ENCODE peak calls at places on chromosome 17, in six cellular contexts. Z is coronary artery; P is RWPE1; H is CD4-positive, CD25-positive, alpha-beta regulatory T cell; U is body of pancreas; G is Peyer's patch. O is an unnamed sample.

GRCh38 chr17:5282639-5283217 is 644 bp downstream of the RABEP1 start:
- DNase-seq in Z (no peak), P (no peak), H (no peak), U (peak; percentile 17), G (no peak), O (no peak)

GRCh38 chr17:70691150-70691549 is 521.8 kb downstream of the KCNJ2 start:
- DNase-seq in Z (no peak), P (no peak), H (no peak), U (no peak), G (no peak), O (no peak)

GRCh38 chr17:8472663-8473062 is 37.0 kb downstream of the NDEL1 start:
- DNase-seq in Z (no peak), P (no peak), H (no peak), U (no peak), G (no peak), O (no peak)

GRCh38 chr17:50537721-50538548 is 5.4 kb downstream of the EPN3 start:
- DNase-seq in Z (no peak), P (no peak), H (no peak), U (no peak), G (no peak), O (no peak)

GRCh38 chr17:53313746-53314145 is 509.0 kb upstream of the KIF2B start:
- DNase-seq in Z (no peak), P (peak; percentile 5), H (no peak), U (no peak), G (no peak), O (no peak)

GRCh38 chr17:80861892-80862291 is 129.7 kb upstream of the CHMP6 start:
- DNase-seq in Z (no peak), P (peak; percentile 91), H (no peak), U (no peak), G (peak; percentile 34), O (no peak)

GRCh38 chr17:73533801-73534574 is 110.3 kb downstream of the SDK2 start:
- DNase-seq in Z (no peak), P (no peak), H (no peak), U (no peak), G (no peak), O (no peak)

GRCh38 chr17:57481901-57482300 is 225.6 kb downstream of the MSI2 start:
- DNase-seq in Z (no peak), P (no peak), H (no peak), U (no peak), G (no peak), O (no peak)

GRCh38 chr17:2749784-2750181 is 331 bp upstream of the CCDC92B start:
- DNase-seq in Z (no peak), P (peak; percentile 87), H (peak; percentile 42), U (peak; percentile 72), G (peak; percentile 84), O (peak; percentile 57)

GRCh38 chr17:4998027-4998665 is 396 bp downstream of the KIF1C start:
- DNase-seq in Z (peak; percentile 79), P (no peak), H (no peak), U (peak; percentile 59), G (no peak), O (no peak)

DNA sequence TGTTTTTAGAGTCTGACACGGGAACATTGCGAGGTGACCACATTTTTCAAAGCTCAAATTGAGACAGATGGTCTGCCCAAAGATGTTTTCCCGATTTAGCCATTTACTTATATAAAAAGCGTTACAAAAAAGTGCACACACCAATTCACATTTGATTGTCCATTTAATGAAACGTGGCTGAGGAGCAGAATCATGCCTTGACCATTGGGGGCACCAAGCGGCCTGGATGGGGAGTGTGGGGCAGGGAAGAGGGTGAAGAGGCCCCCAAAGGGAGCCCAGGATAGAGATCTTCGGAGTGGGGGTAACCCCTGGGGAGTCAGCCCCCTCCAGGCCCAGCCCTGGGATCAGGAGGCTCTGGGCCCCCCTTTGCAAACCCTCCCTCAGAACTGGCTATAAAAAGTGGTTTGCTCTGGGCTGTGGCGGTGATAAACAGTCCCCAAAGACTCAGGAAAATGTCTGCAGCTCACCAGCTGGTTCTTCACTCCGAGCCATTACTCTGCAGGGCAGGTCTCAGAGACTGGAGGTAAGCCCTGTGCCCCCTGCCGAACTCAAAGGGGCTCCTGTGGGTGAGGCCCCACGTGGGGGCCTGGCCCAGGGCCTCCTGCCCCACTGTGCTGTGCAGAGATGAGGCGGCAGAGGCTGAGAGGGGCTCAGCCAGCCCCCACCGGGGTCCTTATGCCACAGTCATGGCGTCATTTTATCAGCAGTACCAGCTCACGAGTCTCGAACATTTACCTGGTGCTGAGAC is 105.9 kb upstream of the SEC14L1 start:
- DNase-seq in Z (no peak), P (no peak), H (no peak), U (no peak), G (no peak), O (no peak)
- H3K27ac ChIP-seq in Z (no peak overlapping the region), P (no peak overlapping the region), H (no peak overlapping the region), U (no peak overlapping the region), G (no peak overlapping the region), O (no peak overlapping the region)

GRCh38 chr17:78133971-78134898 is 3.7 kb downstream of the TMC8 start:
- DNase-seq in Z (no peak), P (no peak), H (peak; percentile 73), U (peak; percentile 66), G (peak; percentile 80), O (no peak)

GRCh38 chr17:78132086-78132676 is 1.6 kb downstream of the TMC8 start:
- DNase-seq in Z (no peak), P (no peak), H (peak; percentile 66), U (peak; percentile 51), G (no peak), O (no peak)

GRCh38 chr17:78132767-78133178 is 2.2 kb downstream of the TMC8 start:
- DNase-seq in Z (no peak), P (no peak), H (no peak), U (peak; percentile 8), G (no peak), O (no peak)

GRCh38 chr17:78134899-78135385 is 4.4 kb downstream of the TMC8 start:
- DNase-seq in Z (no peak), P (no peak), H (no peak), U (no peak), G (no peak), O (no peak)

DNA sequence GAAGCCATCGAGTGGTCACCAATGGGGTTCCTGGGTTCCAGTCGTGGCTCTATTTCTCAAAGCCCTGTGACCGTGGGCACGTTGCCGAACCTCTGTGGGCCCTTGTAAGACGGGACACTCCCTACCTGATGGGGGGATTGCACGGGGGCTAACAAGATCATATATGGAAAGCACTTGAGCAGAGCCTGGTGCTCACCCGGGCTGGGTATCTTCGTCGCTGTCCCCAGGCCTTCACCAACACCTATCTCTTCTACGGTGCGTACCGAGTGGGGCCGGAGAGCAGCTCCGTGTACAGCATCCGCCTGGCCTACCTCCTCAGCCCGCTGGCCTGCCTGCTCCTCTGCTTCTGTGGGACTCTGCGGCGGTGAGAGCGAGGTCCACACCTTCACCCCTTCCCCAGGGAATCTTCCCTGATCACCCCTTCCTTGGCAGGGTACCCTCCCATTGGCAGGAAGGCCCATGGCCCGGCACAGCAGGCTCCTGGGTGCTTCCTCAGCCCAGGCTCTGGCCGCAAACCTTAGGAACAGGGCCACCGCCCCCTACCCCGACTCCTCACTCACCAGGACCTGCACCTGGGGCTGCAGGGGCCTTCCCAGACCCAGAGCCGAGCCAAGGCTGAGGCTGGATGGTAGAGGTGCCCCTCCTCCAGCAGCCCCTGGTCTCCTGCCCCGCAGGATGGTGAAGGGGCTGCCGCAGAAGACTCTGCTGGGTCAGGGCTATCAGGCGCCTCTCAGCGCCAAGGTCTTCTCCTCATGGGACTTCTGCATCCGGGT is 2.8 kb downstream of the TMC8 start:
- DNase-seq in Z (no peak), P (no peak), H (no peak), U (no peak), G (no peak), O (no peak)
- H3K27ac ChIP-seq in Z (no peak overlapping the region), P (peak overlapping the region; percentile 44), H (peak overlapping the region; percentile 92), U (no peak overlapping the region), G (no peak overlapping the region), O (no peak overlapping the region)

GRCh38 chr17:45081046-45081703 is 20.1 kb downstream of the NMT1 start:
- DNase-seq in Z (no peak), P (no peak), H (no peak), U (no peak), G (no peak), O (no peak)
- H3K27ac ChIP-seq in Z (no peak overlapping the region), P (peak overlapping the region; percentile 23), H (no peak overlapping the region), U (no peak overlapping the region), G (no peak overlapping the region), O (peak overlapping the region; percentile 77)

GRCh38 chr17:38741853-38742421 is 6.2 kb downstream of the PCGF2 start:
- DNase-seq in Z (no peak), P (no peak), H (no peak), U (peak; percentile 95), G (peak; percentile 84), O (no peak)

GRCh38 chr17:38740016-38740415 is 8.1 kb downstream of the PCGF2 start:
- DNase-seq in Z (no peak), P (no peak), H (no peak), U (no peak), G (no peak), O (no peak)

GRCh38 chr17:38739305-38739704 is 8.8 kb downstream of the PCGF2 start:
- DNase-seq in Z (no peak), P (no peak), H (no peak), U (no peak), G (peak; percentile 79), O (no peak)

GRCh38 chr17:38741443-38741842 is 6.7 kb downstream of the PCGF2 start:
- DNase-seq in Z (no peak), P (no peak), H (no peak), U (no peak), G (peak; percentile 31), O (no peak)

DNA sequence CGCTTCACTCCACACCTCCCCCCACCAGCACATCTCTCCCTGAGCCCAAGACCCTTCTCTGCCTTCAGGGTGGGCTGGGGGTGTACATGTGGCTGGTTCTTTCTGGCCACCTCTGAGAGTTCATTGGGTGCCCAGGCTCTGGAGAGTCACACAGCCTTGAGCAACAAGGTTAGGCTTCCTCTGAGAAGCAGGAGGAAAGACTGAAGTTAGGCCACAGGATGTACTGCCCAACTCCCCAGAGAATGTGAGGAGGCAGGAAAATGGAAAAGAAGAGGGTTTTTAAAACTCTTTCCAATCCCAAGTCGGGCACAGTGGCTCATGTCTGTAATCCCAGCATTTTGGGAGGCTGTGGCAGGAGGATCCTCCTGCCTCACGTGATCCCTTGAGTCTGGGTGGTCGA is 7.3 kb downstream of the PCGF2 start:
- DNase-seq in Z (no peak), P (no peak), H (no peak), U (no peak), G (peak; percentile 19), O (no peak)
- H3K27ac ChIP-seq in Z (no peak overlapping the region), P (peak overlapping the region; percentile 94), H (no peak overlapping the region), U (peak overlapping the region; percentile 89), G (peak overlapping the region; percentile 86), O (no peak overlapping the region)

GRCh38 chr17:34255381-34255732 is 272 bp downstream of the CCL2 start:
- DNase-seq in Z (no peak), P (no peak), H (no peak), U (no peak), G (no peak), O (no peak)
- H3K27ac ChIP-seq in Z (peak overlapping the region; percentile 91), P (peak overlapping the region; percentile 81), H (no peak overlapping the region), U (peak overlapping the region; percentile 83), G (peak overlapping the region; percentile 84), O (no peak overlapping the region)

DNA sequence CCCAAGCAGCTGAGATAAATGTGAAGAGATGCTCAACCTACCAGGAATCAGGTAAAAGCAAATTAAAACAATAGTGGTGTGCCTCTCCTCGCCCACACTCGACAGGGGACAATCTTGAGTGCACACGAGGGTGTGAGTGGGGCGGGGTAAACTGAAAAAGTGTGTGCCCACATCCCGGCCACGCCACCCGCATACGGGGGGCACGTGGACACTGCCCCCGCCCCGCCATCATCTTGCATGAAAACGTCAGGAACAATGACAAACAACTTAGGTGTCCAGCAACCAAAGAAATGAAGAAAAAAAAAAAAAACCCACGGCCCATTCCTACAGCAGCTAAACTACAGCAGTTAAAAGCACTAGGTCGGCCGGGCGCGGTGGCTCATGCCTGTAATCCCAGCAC is 14.1 kb downstream of the PEMT start:
- DNase-seq in Z (no peak), P (no peak), H (no peak), U (no peak), G (no peak), O (no peak)
- H3K27ac ChIP-seq in Z (no peak overlapping the region), P (peak overlapping the region; percentile 91), H (no peak overlapping the region), U (no peak overlapping the region), G (no peak overlapping the region), O (no peak overlapping the region)

O was measured in caudate nucleus.